ENCODE peak calls at places on chromosomes 2 and 18, in six cellular contexts. One of them, this sample, is unnamed. For H3K36me3, the result is how much of the 10 kb centered on the place peaks cover.

GRCh38 chr18:8084160-8084559 is 517.0 kb downstream of the PTPRM start:
- DNase-seq in prostate gland: no peak
- DNase-seq in GM12878: no peak
- DNase-seq in bronchial epithelial cell: peak
- DNase-seq in OCI-LY7: peak
- DNase-seq in esophagus muscularis mucosa: no peak
- DNase-seq in this sample: no peak

GRCh38 chr2:33215299-33215698 is 261.1 kb upstream of the RASGRP3 start:
- DNase-seq in OCI-LY7: no peak
- DNase-seq in bronchial epithelial cell: peak
- DNase-seq in prostate gland: no peak
- DNase-seq in GM12878: no peak
- DNase-seq in esophagus muscularis mucosa: peak
- DNase-seq in this sample: peak

GRCh38 chr2:10432315-10433181 is 15.6 kb downstream of the ODC1 start:
- DNase-seq in prostate gland: no peak
- DNase-seq in esophagus muscularis mucosa: no peak
- DNase-seq in OCI-LY7: no peak
- DNase-seq in bronchial epithelial cell: no peak
- DNase-seq in GM12878: no peak
- DNase-seq in this sample: no peak

GRCh38 chr2:234963785-234964615 is 12.2 kb downstream of the SH3BP4 start:
- DNase-seq in prostate gland: peak
- DNase-seq in OCI-LY7: no peak
- DNase-seq in GM12878: no peak
- DNase-seq in esophagus muscularis mucosa: no peak
- DNase-seq in bronchial epithelial cell: peak
- DNase-seq in this sample: no peak

GRCh38 chr2:157876771-157877108 is 610 bp upstream of the ACVR1 start:
- DNase-seq in bronchial epithelial cell: no peak
- DNase-seq in esophagus muscularis mucosa: no peak
- DNase-seq in prostate gland: no peak
- DNase-seq in OCI-LY7: no peak
- DNase-seq in GM12878: no peak
- DNase-seq in this sample: no peak

GRCh38 chr2:197298609-197299008 is 12.0 kb downstream of the ANKRD44 start:
- DNase-seq in esophagus muscularis mucosa: no peak
- DNase-seq in prostate gland: no peak
- DNase-seq in OCI-LY7: peak
- DNase-seq in GM12878: no peak
- DNase-seq in bronchial epithelial cell: no peak
- DNase-seq in this sample: no peak

GRCh38 chr2:238141541-238142318 is 3.3 kb downstream of the KLHL30 start:
- DNase-seq in prostate gland: peak
- DNase-seq in bronchial epithelial cell: peak
- DNase-seq in OCI-LY7: no peak
- DNase-seq in esophagus muscularis mucosa: no peak
- DNase-seq in GM12878: no peak
- DNase-seq in this sample: no peak

GRCh38 chr18:8661754-8662573 is 43.4 kb upstream of the MTCL1 start:
- DNase-seq in bronchial epithelial cell: peak
- DNase-seq in OCI-LY7: peak
- DNase-seq in esophagus muscularis mucosa: no peak
- DNase-seq in GM12878: no peak
- DNase-seq in prostate gland: no peak
- DNase-seq in this sample: no peak

GRCh38 chr2:169330555-169330889 is 31.8 kb downstream of the LRP2 start:
- DNase-seq in esophagus muscularis mucosa: no peak
- DNase-seq in GM12878: no peak
- DNase-seq in OCI-LY7: no peak
- DNase-seq in prostate gland: no peak
- DNase-seq in bronchial epithelial cell: no peak
- DNase-seq in this sample: no peak

GRCh38 chr2:42830922-42831574 is 38.7 kb upstream of the HAAO start:
- DNase-seq in GM12878: no peak
- DNase-seq in OCI-LY7: no peak
- DNase-seq in prostate gland: no peak
- DNase-seq in esophagus muscularis mucosa: no peak
- DNase-seq in bronchial epithelial cell: no peak
- DNase-seq in this sample: peak

GRCh38 chr2:166439078-166439477 is 55.0 kb downstream of the SCN7A start:
- DNase-seq in esophagus muscularis mucosa: no peak
- DNase-seq in GM12878: no peak
- DNase-seq in bronchial epithelial cell: no peak
- DNase-seq in prostate gland: no peak
- DNase-seq in OCI-LY7: no peak
- DNase-seq in this sample: no peak

GRCh38 chr2:26687785-26688184 is 4.7 kb upstream of the KCNK3 start:
- DNase-seq in prostate gland: peak
- DNase-seq in OCI-LY7: no peak
- DNase-seq in bronchial epithelial cell: no peak
- DNase-seq in GM12878: no peak
- DNase-seq in esophagus muscularis mucosa: no peak
- DNase-seq in this sample: no peak

GRCh38 chr18:2570772-2571199 is 519 bp downstream of the METTL4 start:
- DNase-seq in prostate gland: peak
- DNase-seq in GM12878: peak
- DNase-seq in esophagus muscularis mucosa: peak
- DNase-seq in OCI-LY7: peak
- DNase-seq in bronchial epithelial cell: peak
- DNase-seq in this sample: peak

GRCh38 chr2:64699712-64700111 is 46.0 kb upstream of the SERTAD2 start:
- DNase-seq in bronchial epithelial cell: no peak
- DNase-seq in OCI-LY7: no peak
- DNase-seq in prostate gland: no peak
- DNase-seq in esophagus muscularis mucosa: no peak
- DNase-seq in GM12878: peak
- DNase-seq in this sample: no peak

GRCh38 chr2:73069855-73070650 is 1.5 kb downstream of the SFXN5 start:
- DNase-seq in bronchial epithelial cell: no peak
- DNase-seq in OCI-LY7: no peak
- DNase-seq in prostate gland: no peak
- DNase-seq in esophagus muscularis mucosa: no peak
- DNase-seq in GM12878: no peak
- DNase-seq in this sample: no peak

GRCh38 chr2:18483896-18484295 is 76.6 kb downstream of the RDH14 start:
- DNase-seq in prostate gland: no peak
- DNase-seq in OCI-LY7: no peak
- DNase-seq in esophagus muscularis mucosa: no peak
- DNase-seq in GM12878: no peak
- DNase-seq in bronchial epithelial cell: no peak
- DNase-seq in this sample: no peak

GRCh38 chr2:101329026-101329425 is 20.5 kb upstream of the RNF149 start:
- DNase-seq in GM12878: no peak
- DNase-seq in OCI-LY7: no peak
- DNase-seq in esophagus muscularis mucosa: no peak
- DNase-seq in bronchial epithelial cell: peak
- DNase-seq in prostate gland: no peak
- DNase-seq in this sample: no peak

GRCh38 chr2:186429095-186429494 is 57.0 kb upstream of the ZC3H15 start:
- DNase-seq in prostate gland: no peak
- DNase-seq in bronchial epithelial cell: peak
- DNase-seq in OCI-LY7: no peak
- DNase-seq in GM12878: no peak
- DNase-seq in esophagus muscularis mucosa: no peak
- DNase-seq in this sample: no peak

GRCh38 chr2:182852787-182853186 is 13.7 kb downstream of the FRZB start:
- DNase-seq in bronchial epithelial cell: no peak
- DNase-seq in prostate gland: no peak
- DNase-seq in GM12878: no peak
- DNase-seq in esophagus muscularis mucosa: no peak
- DNase-seq in OCI-LY7: no peak
- DNase-seq in this sample: no peak

GRCh38 chr2:109345653-109346165 is 216.7 kb downstream of the SH3RF3 start:
- DNase-seq in GM12878: no peak
- DNase-seq in esophagus muscularis mucosa: peak
- DNase-seq in prostate gland: peak
- DNase-seq in bronchial epithelial cell: no peak
- DNase-seq in OCI-LY7: no peak
- DNase-seq in this sample: peak

GRCh38 chr2:36485521-36485920 is 112.4 kb downstream of the FEZ2 start:
- DNase-seq in prostate gland: no peak
- DNase-seq in bronchial epithelial cell: peak
- DNase-seq in OCI-LY7: no peak
- DNase-seq in esophagus muscularis mucosa: no peak
- DNase-seq in GM12878: no peak
- DNase-seq in this sample: peak

GRCh38 chr2:16281451-16282330 is 341.3 kb downstream of the MYCN start:
- DNase-seq in OCI-LY7: peak
- DNase-seq in bronchial epithelial cell: peak
- DNase-seq in GM12878: no peak
- DNase-seq in prostate gland: peak
- DNase-seq in esophagus muscularis mucosa: peak
- DNase-seq in this sample: no peak

GRCh38 chr18:73150199-73150598 is 282.4 kb upstream of the NETO1 start:
- DNase-seq in OCI-LY7: no peak
- DNase-seq in esophagus muscularis mucosa: no peak
- DNase-seq in GM12878: no peak
- DNase-seq in prostate gland: no peak
- DNase-seq in bronchial epithelial cell: peak
- DNase-seq in this sample: no peak
- TF ChIP-seq CTCF in OCI-LY7: no peak
- TF ChIP-seq CTCF in esophagus muscularis mucosa: no peak
- TF ChIP-seq CTCF in GM12878: no peak
- TF ChIP-seq CTCF in prostate gland: no peak
- TF ChIP-seq CTCF in bronchial epithelial cell: no peak
- TF ChIP-seq CTCF in this sample: no peak

DNA sequence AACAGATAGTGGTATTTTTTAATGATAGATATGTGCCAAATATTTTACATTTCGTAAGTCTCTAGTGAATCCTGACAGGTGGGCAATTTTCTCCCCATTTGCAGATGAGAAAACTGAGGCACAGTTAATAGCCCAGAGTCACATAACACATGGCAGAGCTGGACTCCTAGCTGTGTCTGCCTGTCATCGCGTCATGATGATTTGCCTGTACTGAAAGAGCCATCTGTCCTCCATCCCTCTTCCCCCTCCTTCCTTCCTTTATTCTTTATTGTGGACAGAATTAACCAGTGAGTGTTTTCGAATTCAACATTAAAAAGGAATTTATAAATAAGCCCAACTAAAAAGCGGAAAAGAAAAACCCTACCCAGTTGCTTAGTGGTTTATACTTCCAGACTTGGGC is 3.2 kb downstream of the DNAJB2 start:
- DNase-seq in OCI-LY7: no peak
- DNase-seq in prostate gland: no peak
- DNase-seq in GM12878: no peak
- DNase-seq in bronchial epithelial cell: no peak
- DNase-seq in esophagus muscularis mucosa: no peak
- DNase-seq in this sample: no peak
- H3K36me3 ChIP-seq in OCI-LY7: half or more
- H3K36me3 ChIP-seq in prostate gland: under half
- H3K36me3 ChIP-seq in GM12878: under half
- H3K36me3 ChIP-seq in bronchial epithelial cell: under half
- H3K36me3 ChIP-seq in esophagus muscularis mucosa: half or more
- H3K36me3 ChIP-seq in this sample: under half

GRCh38 chr2:144390424-144391020 is 129.4 kb downstream of the ZEB2 start:
- DNase-seq in bronchial epithelial cell: no peak
- DNase-seq in esophagus muscularis mucosa: no peak
- DNase-seq in prostate gland: no peak
- DNase-seq in GM12878: no peak
- DNase-seq in OCI-LY7: no peak
- DNase-seq in this sample: no peak

GRCh38 chr2:144383571-144383970 is 136.3 kb downstream of the ZEB2 start:
- DNase-seq in prostate gland: no peak
- DNase-seq in esophagus muscularis mucosa: no peak
- DNase-seq in bronchial epithelial cell: no peak
- DNase-seq in GM12878: no peak
- DNase-seq in OCI-LY7: no peak
- DNase-seq in this sample: no peak

GRCh38 chr2:144389930-144390311 is 130.0 kb downstream of the ZEB2 start:
- DNase-seq in esophagus muscularis mucosa: no peak
- DNase-seq in OCI-LY7: no peak
- DNase-seq in prostate gland: no peak
- DNase-seq in GM12878: no peak
- DNase-seq in bronchial epithelial cell: no peak
- DNase-seq in this sample: no peak

DNA sequence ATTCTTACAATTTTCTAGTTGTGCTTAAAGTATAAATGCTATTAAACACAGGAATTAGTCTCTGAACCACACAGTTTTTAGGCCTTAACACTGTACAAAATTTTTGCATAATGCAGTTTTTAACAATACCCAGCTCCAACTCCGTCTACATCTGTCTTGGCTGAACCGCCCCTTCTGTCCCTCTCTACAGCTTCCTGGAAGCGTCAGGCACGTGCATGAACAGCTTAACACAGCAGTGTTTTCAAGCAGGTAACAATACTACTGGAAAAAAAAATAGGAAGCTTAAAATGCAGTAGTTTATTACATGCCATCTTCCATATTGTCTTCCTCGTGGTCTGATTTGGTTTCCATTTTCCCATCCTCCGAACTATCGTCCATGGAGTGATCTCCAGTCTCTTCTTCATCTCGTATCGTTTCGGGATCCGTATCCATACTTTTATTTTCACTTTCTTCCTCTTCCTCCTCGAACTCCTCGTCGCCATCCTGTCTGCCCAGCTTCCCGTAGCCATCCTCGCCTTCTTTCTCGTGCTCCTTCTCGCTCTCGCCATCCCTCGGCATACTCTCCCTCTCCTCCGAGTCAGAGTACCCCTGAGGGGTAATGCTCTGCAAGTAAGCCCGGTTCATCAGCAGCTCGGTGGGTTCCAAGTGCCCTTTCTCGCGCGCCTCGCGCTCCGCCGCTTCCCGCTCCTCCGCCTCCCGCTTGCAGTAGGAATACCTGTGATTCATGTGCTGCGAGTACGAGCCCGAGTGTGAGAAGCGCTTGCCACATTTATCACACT is 130.6 kb downstream of the ZEB2 start:
- DNase-seq in OCI-LY7: no peak
- DNase-seq in GM12878: no peak
- DNase-seq in bronchial epithelial cell: peak
- DNase-seq in esophagus muscularis mucosa: no peak
- DNase-seq in prostate gland: no peak
- DNase-seq in this sample: no peak
- H3K4me3 ChIP-seq in OCI-LY7: no peak
- H3K4me3 ChIP-seq in GM12878: no peak
- H3K4me3 ChIP-seq in bronchial epithelial cell: peak
- H3K4me3 ChIP-seq in esophagus muscularis mucosa: peak
- H3K4me3 ChIP-seq in prostate gland: peak
- H3K4me3 ChIP-seq in this sample: no peak

DNA sequence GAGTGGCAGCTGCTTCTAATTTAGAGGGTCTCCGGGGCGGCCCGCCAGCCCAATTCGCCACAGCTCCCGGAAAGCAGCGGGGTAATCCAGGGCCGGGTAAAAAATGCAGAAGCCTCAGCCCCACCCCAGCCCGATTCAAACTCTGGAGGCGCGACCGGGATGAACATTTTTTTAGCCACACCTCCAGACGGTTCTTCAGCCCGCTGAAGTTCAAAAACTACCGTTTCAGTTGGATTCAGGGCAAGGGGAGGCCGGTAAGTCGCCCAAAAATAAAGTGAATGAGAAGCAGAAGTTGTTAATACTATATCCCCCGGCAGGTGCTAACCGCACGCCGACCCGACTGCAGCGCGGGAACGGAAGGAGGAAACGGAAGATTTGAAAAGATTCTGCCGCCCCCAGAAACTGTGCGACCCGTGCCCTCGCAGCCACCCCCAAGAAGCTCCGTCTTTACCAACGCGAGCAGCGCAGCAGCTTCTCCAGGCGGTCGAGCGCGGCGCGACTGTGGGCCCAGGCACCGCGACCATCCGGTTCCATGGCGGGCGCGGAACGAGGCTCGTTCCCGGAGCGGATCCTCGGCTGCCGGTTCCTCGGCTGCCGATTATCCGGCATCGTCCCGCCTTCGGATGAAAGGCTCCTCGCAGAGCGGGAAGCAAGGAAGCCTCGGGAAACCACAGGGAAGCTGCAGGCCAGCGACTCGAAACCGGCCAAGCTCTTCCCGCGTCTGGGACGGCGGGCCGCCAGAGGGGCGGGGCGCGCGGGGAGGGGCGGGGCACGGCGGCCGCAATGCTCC is at the start of gene BARD1:
- DNase-seq in esophagus muscularis mucosa: no peak
- DNase-seq in GM12878: no peak
- DNase-seq in prostate gland: peak
- DNase-seq in OCI-LY7: peak
- DNase-seq in bronchial epithelial cell: peak
- DNase-seq in this sample: peak
- TF ChIP-seq CTCF in esophagus muscularis mucosa: no peak
- TF ChIP-seq CTCF in GM12878: no peak
- TF ChIP-seq CTCF in prostate gland: peak
- TF ChIP-seq CTCF in OCI-LY7: no peak
- TF ChIP-seq CTCF in bronchial epithelial cell: no peak
- TF ChIP-seq CTCF in this sample: no peak

This sample was measured in right atrium auricular region.